ENCODE peak calls at places on chromosomes 11 and 22, in six cellular contexts. G is HEK293T; R is T-helper 1 cell; U is CD8-positive, alpha-beta memory T cell; O is NCI-H345; F is NCI-H1436 treated with DMSO at 0.1 percent for 48 hours. H is an unnamed sample.

GRCh38 chr22:24284747-24285203 is 14.1 kb downstream of the SPECC1L start:
- DNase-seq in O (no peak), G (no peak), U (no peak), R (no peak), F (no peak), H (no peak)

GRCh38 chr11:66953431-66953833 is 4.8 kb downstream of the PC start:
- DNase-seq in O (no peak), U (no peak), F (no peak), G (no peak), R (no peak), H (no peak)

GRCh38 chr11:125102544-125102943 is 8.9 kb downstream of the TMEM218 start:
- DNase-seq in G (no peak), F (no peak), O (no peak), R (no peak), U (no peak), H (no peak)

GRCh38 chr11:116582621-116583020 is 190.2 kb downstream of the BUD13 start:
- DNase-seq in O (peak), F (no peak), G (no peak), R (no peak), U (no peak), H (no peak)

GRCh38 chr11:62238151-62238550 is 3.9 kb upstream of the SCGB1D2 start:
- DNase-seq in F (no peak), R (no peak), G (no peak), U (no peak), O (no peak), H (no peak)

GRCh38 chr11:35579557-35580396 is 38.5 kb upstream of the FJX1 start:
- DNase-seq in O (no peak), U (no peak), G (no peak), F (no peak), R (no peak), H (no peak)

GRCh38 chr11:130486981-130487380 is 38.5 kb downstream of the ADAMTS15 start:
- DNase-seq in U (no peak), F (no peak), O (no peak), G (no peak), R (no peak), H (no peak)

GRCh38 chr11:69643646-69644045 is 2.7 kb downstream of the CCND1 start:
- DNase-seq in F (no peak), O (no peak), G (no peak), R (no peak), U (no peak), H (no peak)

GRCh38 chr11:72609045-72609444 is 65.2 kb downstream of the PDE2A start:
- DNase-seq in G (peak), U (no peak), F (no peak), R (no peak), O (no peak), H (no peak)

GRCh38 chr11:19253817-19254216 is 13.1 kb upstream of the E2F8 start:
- DNase-seq in R (no peak), O (no peak), G (no peak), F (no peak), U (no peak), H (no peak)

GRCh38 chr11:422249-422656 is 7.5 kb upstream of the SIGIRR start:
- DNase-seq in F (no peak), O (no peak), R (no peak), G (no peak), U (peak), H (no peak)

GRCh38 chr11:26820739-26821138 is 98.9 kb upstream of the SLC5A12 start:
- DNase-seq in F (no peak), O (no peak), R (no peak), U (no peak), G (no peak), H (no peak)

GRCh38 chr11:9247863-9248262 is 17.3 kb downstream of the DENND5A start:
- DNase-seq in U (no peak), G (no peak), R (no peak), O (no peak), F (no peak), H (no peak)

GRCh38 chr11:61639816-61640443 is 40.3 kb upstream of the DAGLA start:
- DNase-seq in O (no peak), U (no peak), R (no peak), G (no peak), F (no peak), H (no peak)

GRCh38 chr11:45959851-45960250 is 37.4 kb downstream of the LARGE2 start:
- DNase-seq in F (no peak), U (no peak), O (no peak), G (no peak), R (no peak), H (no peak)

GRCh38 chr22:49240472-49240871 is 587.2 kb downstream of the BRD1 start:
- DNase-seq in F (no peak), O (no peak), U (no peak), R (no peak), G (no peak), H (no peak)